ENCODE peak calls at places on chromosomes 5 and 9, in six cellular contexts. L is PC-3, S is fibroblast of lung, F is HCT116, P is mammary epithelial cell, C is OCI-LY7. X is an unnamed sample.
A peak's percentile ranks its signal among the peaks of the same experiment; 100 is the strongest.

GRCh38 chr9:16985559-16986348 is 115.3 kb upstream of the BNC2 start:
- DNase-seq in L (peak; percentile 25), F (no peak), P (no peak), C (no peak), S (peak; percentile 91), X (no peak)

GRCh38 chr9:136109351-136110081 is 9.2 kb downstream of the TMEM250 start:
- DNase-seq in L (peak; percentile 89), F (peak; percentile 71), S (peak; percentile 87), C (peak; percentile 75), P (peak; percentile 90), X (peak; percentile 81)

GRCh38 chr9:102892025-102892424 is 103.1 kb upstream of the CYLC2 start:
- DNase-seq in F (no peak), S (no peak), P (no peak), L (no peak), C (no peak), X (no peak)

GRCh38 chr5:116887104-116887503 is 312.5 kb upstream of the SEMA6A start:
- DNase-seq in S (no peak), L (no peak), F (no peak), C (peak; percentile 24), P (no peak), X (no peak)

GRCh38 chr5:160105686-160106085 is 13.6 kb downstream of the PWWP2A start:
- DNase-seq in L (no peak), P (no peak), F (no peak), C (peak; percentile 72), S (peak; percentile 18), X (peak; percentile 74)

GRCh38 chr5:71836547-71837112 is 117.6 kb downstream of the CARTPT start:
- DNase-seq in S (peak; percentile 62), P (no peak), C (no peak), F (no peak), L (no peak), X (no peak)

GRCh38 chr5:32724526-32724925 is 13.4 kb downstream of the NPR3 start:
- DNase-seq in F (no peak), L (no peak), P (no peak), S (no peak), C (no peak), X (no peak)

GRCh38 chr5:169350759-169351240 is 49.9 kb upstream of the SLIT3 start:
- DNase-seq in S (peak; percentile 99), C (no peak), L (peak; percentile 99), F (peak; percentile 13), P (peak; percentile 99), X (no peak)

GRCh38 chr9:22102347-22103053 is 93.4 kb upstream of the CDKN2B start:
- DNase-seq in C (no peak), F (no peak), S (no peak), P (no peak), L (peak; percentile 41), X (no peak)

GRCh38 chr5:103706939-103707682 is 144.5 kb upstream of the NUDT12 start:
- DNase-seq in L (no peak), F (no peak), S (peak; percentile 3), C (no peak), P (no peak), X (no peak)

GRCh38 chr5:175743676-175744210 is 85.9 kb downstream of the HRH2 start:
- DNase-seq in C (no peak), L (peak; percentile 44), P (peak; percentile 11), S (peak; percentile 6), F (no peak), X (no peak)

GRCh38 chr5:145855842-145856267 is 17.0 kb downstream of the GRXCR2 start:
- DNase-seq in P (peak; percentile 13), C (no peak), L (peak; percentile 24), F (no peak), S (peak; percentile 11), X (no peak)

GRCh38 chr5:1522601-1523479 is 920 bp downstream of the LPCAT1 start:
- DNase-seq in S (peak; percentile 13), C (peak; percentile 35), P (peak; percentile 17), F (no peak), L (no peak), X (peak; percentile 65)

GRCh38 chr5:11007251-11007650 is 246.2 kb upstream of the DAP start:
- DNase-seq in P (no peak), S (no peak), F (no peak), C (no peak), L (no peak), X (no peak)

GRCh38 chr5:10333154-10334006 is 20.1 kb upstream of the MARCHF6 start:
- DNase-seq in L (peak; percentile 52), S (peak; percentile 46), C (no peak), F (no peak), P (no peak), X (no peak)

GRCh38 chr5:50302815-50303490 is 138.1 kb downstream of the EMB start:
- DNase-seq in F (peak; percentile 81), C (no peak), L (peak; percentile 91), S (peak; percentile 62), P (peak; percentile 93), X (peak; percentile 39)

DNA sequence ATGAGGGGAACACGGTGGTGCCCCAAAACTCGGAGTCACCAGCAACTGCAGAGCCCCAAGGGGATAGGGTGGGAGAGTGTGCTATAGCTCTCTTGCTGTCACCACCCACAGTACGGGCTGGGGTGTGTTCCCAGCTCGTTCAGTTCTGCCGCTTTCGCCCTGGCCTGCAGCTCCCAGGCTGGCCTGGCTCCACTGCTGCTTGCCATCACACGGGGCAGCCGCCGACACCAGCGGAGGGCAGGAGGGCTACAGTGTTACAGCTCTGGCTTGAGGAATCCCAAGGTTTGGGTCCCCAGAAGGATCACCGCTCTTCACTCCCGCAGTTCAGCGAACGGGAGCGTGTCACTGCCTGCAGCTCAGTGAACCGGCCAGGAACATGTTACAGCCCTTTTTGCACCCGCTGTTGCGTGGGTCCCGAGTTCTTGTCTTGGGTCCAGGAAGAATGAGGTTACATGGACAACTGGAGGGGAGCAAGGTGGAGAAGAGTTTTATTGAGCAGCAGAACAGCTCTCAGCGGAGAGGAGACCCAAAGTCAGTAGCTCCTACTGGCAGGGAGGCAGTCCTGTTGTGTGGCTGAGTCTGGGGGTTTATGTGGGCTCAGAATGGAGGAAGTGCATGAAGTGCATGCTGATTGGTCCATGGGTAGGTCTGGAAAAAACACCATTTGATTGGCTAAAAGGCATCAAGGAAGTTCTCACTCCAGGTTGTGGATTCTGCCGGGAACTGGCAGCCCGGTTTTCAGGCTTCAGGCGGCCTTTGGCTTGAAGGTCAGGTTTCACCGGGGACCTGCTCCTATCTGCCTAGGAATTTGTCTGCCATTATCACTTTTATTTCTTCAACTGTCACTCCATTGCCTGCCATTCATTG is 113.4 kb downstream of the EHMT1 start:
- DNase-seq in C (no peak), F (no peak), S (no peak), P (no peak), L (no peak), X (no peak)
- H3K4me2 ChIP-seq in C (no peak overlapping the region), F (no peak overlapping the region), S (no peak overlapping the region), P (no peak overlapping the region), L (no peak overlapping the region), X (no peak overlapping the region)

DNA sequence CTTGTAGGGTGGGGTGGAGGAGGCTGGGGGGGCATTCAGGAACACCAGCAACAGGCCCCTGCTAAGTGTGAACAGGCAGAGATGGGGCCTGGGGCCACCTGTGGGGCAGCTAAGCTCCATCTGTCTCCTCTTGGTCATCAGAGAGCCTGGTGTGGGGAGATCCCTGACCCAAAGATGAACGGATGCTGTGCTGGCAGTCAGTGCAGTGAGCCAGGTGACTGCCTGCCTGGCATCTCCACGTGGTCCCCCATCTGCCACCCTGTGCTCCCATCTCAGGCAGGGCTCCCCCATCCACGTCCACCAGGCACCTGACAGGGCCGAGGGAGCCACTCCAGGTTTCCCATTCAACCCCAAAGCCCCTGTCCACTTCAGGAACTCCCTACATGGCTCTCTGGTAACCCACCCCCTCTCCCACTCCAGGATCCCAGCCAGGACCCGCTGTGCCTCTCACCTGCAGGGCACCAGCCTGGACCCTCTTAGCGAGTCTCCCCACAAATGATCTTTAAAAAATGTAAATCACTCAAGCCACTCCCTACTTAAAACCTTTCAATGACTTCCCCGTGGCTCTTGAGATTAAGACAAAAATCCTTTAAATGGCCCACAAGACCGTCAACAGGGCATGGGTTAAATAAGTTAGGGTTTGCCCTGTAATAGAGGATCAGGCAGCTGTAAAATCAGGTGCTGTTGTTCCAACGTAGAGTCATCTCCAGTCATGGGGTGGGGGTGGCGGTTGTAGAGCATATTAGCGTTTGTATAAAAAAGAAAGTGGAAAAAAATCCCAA is 60.8 kb downstream of the LMX1B start:
- DNase-seq in P (no peak), F (no peak), C (no peak), S (no peak), L (no peak), X (no peak)
- H3K4me1 ChIP-seq in P (peaks cover 37% of the 10 kb centered on the region), F (no peaks in the 10 kb centered on the region), C (no peaks in the 10 kb centered on the region), S (no peaks in the 10 kb centered on the region), L (no peaks in the 10 kb centered on the region), X (no peaks in the 10 kb centered on the region)

GRCh38 chr9:73155389-73155788 is 3.7 kb downstream of the ANXA1 start:
- DNase-seq in P (no peak), F (no peak), S (no peak), L (no peak), C (no peak), X (no peak)

GRCh38 chr9:73155968-73156592 is 4.4 kb downstream of the ANXA1 start:
- DNase-seq in P (no peak), C (no peak), S (no peak), F (no peak), L (no peak), X (no peak)

GRCh38 chr9:73156593-73157187 is 5.0 kb downstream of the ANXA1 start:
- DNase-seq in P (no peak), L (no peak), S (no peak), C (no peak), F (no peak), X (no peak)

GRCh38 chr9:73158723-73159122 is 7.1 kb downstream of the ANXA1 start:
- DNase-seq in P (no peak), C (no peak), S (no peak), F (no peak), L (no peak), X (no peak)

DNA sequence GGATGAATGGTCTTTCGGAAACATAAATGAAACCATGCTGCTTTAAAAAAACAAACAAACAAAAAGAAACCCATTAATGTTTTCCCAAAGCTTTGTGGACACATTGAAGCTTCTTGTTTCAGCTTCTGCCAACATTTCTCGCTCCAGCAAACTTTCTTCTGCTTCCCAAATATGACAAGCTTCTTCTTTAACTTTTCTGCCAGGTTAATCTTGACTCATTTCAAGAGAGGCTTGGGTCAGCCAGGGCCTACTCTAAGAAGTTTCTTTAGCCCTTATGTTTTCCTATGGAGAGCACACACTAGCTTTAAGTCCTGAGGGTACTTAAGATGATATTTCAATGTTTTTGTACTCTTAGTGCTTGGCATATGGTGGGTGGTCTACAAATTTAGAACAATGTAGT is 6.1 kb downstream of the ANXA1 start:
- DNase-seq in P (no peak), L (no peak), S (peak; percentile 49), C (no peak), F (no peak), X (no peak)
- H2AFZ ChIP-seq in P (no peak overlapping the region), L (no peak overlapping the region), S (no peak overlapping the region), C (no peak overlapping the region), F (no peak overlapping the region), X (no peak overlapping the region)

GRCh38 chr5:61397238-61397637 is 65.2 kb downstream of the ZSWIM6 start:
- DNase-seq in S (no peak), C (no peak), F (no peak), P (no peak), L (no peak), X (no peak)

GRCh38 chr5:61398440-61398839 is 66.4 kb downstream of the ZSWIM6 start:
- DNase-seq in L (no peak), F (no peak), S (no peak), P (no peak), C (no peak), X (no peak)

GRCh38 chr5:61397937-61398336 is 65.9 kb downstream of the ZSWIM6 start:
- DNase-seq in F (no peak), C (no peak), S (no peak), P (no peak), L (no peak), X (no peak)

GRCh38 chr5:61394793-61395192 is 62.7 kb downstream of the ZSWIM6 start:
- DNase-seq in S (no peak), L (no peak), F (no peak), P (no peak), C (no peak), X (no peak)

GRCh38 chr5:61394078-61394701 is 62.1 kb downstream of the ZSWIM6 start:
- DNase-seq in P (no peak), S (peak; percentile 59), F (no peak), C (no peak), L (no peak), X (no peak)
- H3K4me2 ChIP-seq in P (no peak overlapping the region), S (no peak overlapping the region), F (no peak overlapping the region), C (no peak overlapping the region), L (no peak overlapping the region), X (no peak overlapping the region)